ENCODE peak calls at places on chromosomes 4 and X, in four cellular contexts. K, W, E and U are unnamed samples.

GRCh38 chr4:14155803-14156202 is 528.3 kb upstream of the BOD1L1 start:
- DNase-seq in K (no peak), W (no peak), E (no peak), U (no peak)

GRCh38 chr4:19329631-19330030 is 922.1 kb upstream of the SLIT2 start:
- DNase-seq in K (no peak), W (no peak), E (peak), U (no peak)

GRCh38 chr4:7721984-7722551 is 217.6 kb downstream of the AFAP1 start:
- DNase-seq in K (no peak), W (no peak), E (peak), U (no peak)

GRCh38 chrX:2458309-2458708 is 42.5 kb downstream of the DHRSX start:
- DNase-seq in K (no peak), W (no peak), E (no peak), U (no peak)

GRCh38 chr4:128285085-128286023 is 2.3 kb downstream of the PGRMC2 start:
- DNase-seq in K (no peak), W (no peak), E (peak), U (no peak)

GRCh38 chr4:1400861-1401408 is 5.3 kb downstream of the NKX1-1 start:
- DNase-seq in K (peak), W (no peak), E (no peak), U (no peak)

GRCh38 chr4:169238445-169238844 is 32.3 kb downstream of the SH3RF1 start:
- DNase-seq in K (no peak), W (no peak), E (peak), U (no peak)

GRCh38 chrX:83630662-83631061 is 122.6 kb downstream of the POU3F4 start:
- DNase-seq in K (no peak), W (no peak), E (no peak), U (no peak)

GRCh38 chrX:82370978-82371646 is 1137.0 kb upstream of the POU3F4 start:
- DNase-seq in K (no peak), W (no peak), E (no peak), U (no peak)

GRCh38 chrX:132046533-132046932 is 23.4 kb downstream of the STK26 start:
- DNase-seq in K (no peak), W (no peak), E (no peak), U (no peak)

GRCh38 chr4:52837716-52838558 is 24.2 kb upstream of the RASL11B start:
- DNase-seq in K (no peak), W (no peak), E (peak), U (peak)

GRCh38 chr4:88341227-88342192 is 37.1 kb upstream of the HERC6 start:
- DNase-seq in K (no peak), W (no peak), E (peak), U (peak)

GRCh38 chr4:104020641-104021040 is 300.9 kb upstream of the TACR3 start:
- DNase-seq in K (no peak), W (no peak), E (no peak), U (no peak)

GRCh38 chr4:138507527-138507926 is 265.4 kb upstream of the SLC7A11 start:
- DNase-seq in K (no peak), W (no peak), E (peak), U (no peak)

GRCh38 chr4:103046416-103047290 is 27.1 kb upstream of the SLC9B1 start:
- DNase-seq in K (peak), W (no peak), E (peak), U (peak)

GRCh38 chr4:2651546-2651945 is 104.6 kb downstream of the TNIP2 start:
- DNase-seq in K (no peak), W (no peak), E (no peak), U (no peak)

GRCh38 chr4:188295899-188296298 is 156.7 kb downstream of the TRIML1 start:
- DNase-seq in K (no peak), W (no peak), E (peak), U (no peak)

GRCh38 chr4:20418865-20419451 is 167.3 kb downstream of the SLIT2 start:
- DNase-seq in K (no peak), W (no peak), E (peak), U (no peak)

GRCh38 chr4:153159728-153160221 is 44.5 kb upstream of the TRIM2 start:
- DNase-seq in K (no peak), W (no peak), E (peak), U (no peak)

GRCh38 chr4:129179276-129179675 is 83.3 kb downstream of the C4orf33 start:
- DNase-seq in K (no peak), W (no peak), E (no peak), U (no peak)

GRCh38 chrX:40866878-40867277 is 131.5 kb upstream of the MED14 start:
- DNase-seq in K (no peak), W (no peak), E (no peak), U (no peak)

GRCh38 chr4:149836546-149836945 is 20.9 kb upstream of the IQCM start:
- DNase-seq in K (no peak), W (no peak), E (peak), U (no peak)

GRCh38 chr4:37757705-37758104 is 68.8 kb upstream of the PGM2 start:
- DNase-seq in K (no peak), W (no peak), E (no peak), U (no peak)

GRCh38 chr4:156146581-156146980 is 192.9 kb upstream of the CTSO start:
- DNase-seq in K (no peak), W (no peak), E (peak), U (no peak)

GRCh38 chrX:85159644-85160043 is 83.9 kb downstream of the SATL1 start:
- DNase-seq in K (no peak), W (no peak), E (no peak), U (no peak)

GRCh38 chrX:21932277-21932996 is 8.1 kb upstream of the SMS start:
- DNase-seq in K (no peak), W (no peak), E (peak), U (no peak)

GRCh38 chr4:26131711-26132110 is 189.1 kb upstream of the RBPJ start:
- DNase-seq in K (no peak), W (no peak), E (no peak), U (no peak)

GRCh38 chr4:150082241-150082640 is 4.0 kb downstream of the DCLK2 start:
- DNase-seq in K (no peak), W (no peak), E (no peak), U (no peak)

GRCh38 chr4:2138846-2139500 is 79.8 kb downstream of the NAT8L start:
- DNase-seq in K (peak), W (no peak), E (no peak), U (no peak)

GRCh38 chrX:7083468-7084396 is 63.8 kb upstream of the STS start:
- DNase-seq in K (no peak), W (no peak), E (peak), U (peak)

GRCh38 chr4:60648774-60649173 is 551.4 kb upstream of the ADGRL3 start:
- DNase-seq in K (no peak), W (no peak), E (no peak), U (no peak)